ENCODE peak calls at places on chromosomes 7 and 10, in four cellular contexts. Z is left ventricle myocardium inferior, Q is foreskin fibroblast, K is right atrium auricular region. X is an unnamed sample.

GRCh38 chr7:130458256-130458655 is 17.4 kb upstream of the CEP41 start:
- DNase-seq in K (no peak), Z (no peak), Q (no peak), X (no peak)

GRCh38 chr10:21926358-21926890 is 77.1 kb downstream of the DNAJC1 start:
- DNase-seq in K (no peak), Q (no peak), Z (no peak), X (no peak)

GRCh38 chr7:1668486-1668931 is 1.6 kb upstream of the ELFN1 start:
- DNase-seq in Z (peak; percentile 49), K (no peak), Q (no peak), X (no peak)

GRCh38 chr7:92137531-92137930 is 3.3 kb upstream of the CYP51A1 start:
- DNase-seq in Q (no peak), K (no peak), Z (no peak), X (no peak)

GRCh38 chr10:17229016-17229716 is 1.1 kb downstream of the VIM start:
- DNase-seq in Z (peak; percentile 91), K (peak; percentile 95), Q (peak; percentile 94), X (peak; percentile 64)

GRCh38 chr10:95459446-95459845 is 101.7 kb downstream of the SORBS1 start:
- DNase-seq in Q (no peak), K (no peak), Z (no peak), X (no peak)

GRCh38 chr7:75842836-75843446 is 29.3 kb upstream of the CCL24 start:
- DNase-seq in K (no peak), Q (peak; percentile 88), Z (no peak), X (no peak)

GRCh38 chr7:87624628-87625027 is 3.6 kb upstream of the RUNDC3B start:
- DNase-seq in Q (no peak), Z (no peak), K (no peak), X (no peak)

GRCh38 chr10:79333513-79333912 is 13.8 kb upstream of the PPIF start:
- DNase-seq in Q (peak; percentile 66), K (no peak), Z (no peak), X (no peak)

GRCh38 chr10:132768346-132769248 is 17.4 kb downstream of the NKX6-2 start:
- DNase-seq in Z (no peak), K (no peak), Q (no peak), X (no peak)

GRCh38 chr10:80382989-80383388 is 25.4 kb upstream of the PRXL2A start:
- DNase-seq in Q (peak; percentile 9), K (no peak), Z (no peak), X (no peak)

GRCh38 chr7:121020652-121021051 is 32.1 kb downstream of the CPED1 start:
- DNase-seq in K (no peak), Q (peak; percentile 42), Z (no peak), X (no peak)

GRCh38 chr10:101011517-101012423 is 12.2 kb downstream of the LZTS2 start:
- DNase-seq in K (no peak), Z (no peak), Q (no peak), X (no peak)

GRCh38 chr10:36608251-36608650 is 517.1 kb upstream of the ANKRD30A start:
- DNase-seq in Z (no peak), Q (no peak), K (no peak), X (no peak)

GRCh38 chr10:48247680-48248079 is 26.8 kb downstream of the FRMPD2 start:
- DNase-seq in Q (no peak), K (peak; percentile 43), Z (no peak), X (no peak)

GRCh38 chr10:97174937-97175336 is 10.8 kb downstream of the SLIT1 start:
- DNase-seq in Q (no peak), K (no peak), Z (no peak), X (no peak)

GRCh38 chr7:149598721-149599308 is 101.2 kb upstream of the ZNF746 start:
- DNase-seq in Z (no peak), Q (peak; percentile 20), K (no peak), X (no peak)

GRCh38 chr7:133139350-133139749 is 57.5 kb upstream of the CHCHD3 start:
- DNase-seq in Q (peak; percentile 28), K (no peak), Z (no peak), X (no peak)

GRCh38 chr10:61197022-61197421 is 253.0 kb upstream of the RHOBTB1 start:
- DNase-seq in K (no peak), Z (no peak), Q (no peak), X (no peak)

GRCh38 chr10:47288236-47288635 is 11.8 kb upstream of the GDF10 start:
- DNase-seq in K (peak; percentile 50), Q (no peak), Z (no peak), X (no peak)

GRCh38 chr7:140506788-140507464 is 27.6 kb upstream of the MKRN1 start:
- DNase-seq in Q (peak; percentile 18), Z (peak; percentile 61), K (peak; percentile 63), X (no peak)

GRCh38 chr10:114822771-114823463 is 1.3 kb downstream of the FHIP2A start:
- DNase-seq in Z (no peak), K (no peak), Q (no peak), X (no peak)

GRCh38 chr10:11798862-11799735 is 24.1 kb upstream of the PROSER2 start:
- DNase-seq in K (no peak), Z (no peak), Q (no peak), X (no peak)

GRCh38 chr10:108184129-108184528 is 1019.6 kb upstream of the SORCS1 start:
- DNase-seq in Z (no peak), Q (no peak), K (no peak), X (no peak)

GRCh38 chr10:77428776-77429395 is 208.7 kb downstream of the KCNMA1 start:
- DNase-seq in Q (peak; percentile 64), Z (no peak), K (peak; percentile 64), X (no peak)

GRCh38 chr7:16299853-16300252 is 121.5 kb downstream of the CRPPA start:
- DNase-seq in K (no peak), Z (no peak), Q (no peak), X (no peak)

GRCh38 chr10:6211341-6212265 is 8.9 kb downstream of the PFKFB3 start:
- DNase-seq in Q (peak; percentile 59), Z (peak; percentile 61), K (no peak), X (no peak)

GRCh38 chr7:69651101-69651590 is 52.9 kb downstream of the AUTS2 start:
- DNase-seq in K (no peak), Z (no peak), Q (no peak), X (peak; percentile 44)

GRCh38 chr7:132861940-132862554 is 219.8 kb downstream of the CHCHD3 start:
- DNase-seq in K (no peak), Z (no peak), Q (no peak), X (no peak)

GRCh38 chr10:29023678-29024077 is 265.2 kb upstream of the LYZL1 start:
- DNase-seq in K (no peak), Q (no peak), Z (no peak), X (no peak)

GRCh38 chr10:50614444-50615137 is 9.2 kb downstream of the SGMS1 start:
- DNase-seq in Z (no peak), Q (no peak), K (no peak), X (no peak)
- TF ChIP-seq CTCF in Z (peak; percentile 29), Q (no peak), K (no peak), X (peak; percentile 22)

GRCh38 chr7:27132978-27133377 is 2.4 kb upstream of the HOXA4 start:
- DNase-seq in Z (no peak), K (no peak), Q (no peak), X (no peak)

GRCh38 chr7:27134392-27134791 is 3.8 kb upstream of the HOXA4 start:
- DNase-seq in K (no peak), Z (no peak), Q (peak; percentile 70), X (no peak)

GRCh38 chr7:27132214-27132613 is 1.7 kb upstream of the HOXA4 start:
- DNase-seq in K (no peak), Q (no peak), Z (no peak), X (no peak)

GRCh38 chr7:27131390-27131819 is 848 bp upstream of the HOXA4 start:
- DNase-seq in Q (no peak), Z (no peak), K (no peak), X (no peak)

GRCh38 chr7:27133409-27134157 is 3.0 kb upstream of the HOXA4 start:
- DNase-seq in K (no peak), Z (no peak), Q (no peak), X (no peak)
- TF ChIP-seq CTCF in K (no peak), Z (no peak), Q (no peak), X (no peak)

DNA sequence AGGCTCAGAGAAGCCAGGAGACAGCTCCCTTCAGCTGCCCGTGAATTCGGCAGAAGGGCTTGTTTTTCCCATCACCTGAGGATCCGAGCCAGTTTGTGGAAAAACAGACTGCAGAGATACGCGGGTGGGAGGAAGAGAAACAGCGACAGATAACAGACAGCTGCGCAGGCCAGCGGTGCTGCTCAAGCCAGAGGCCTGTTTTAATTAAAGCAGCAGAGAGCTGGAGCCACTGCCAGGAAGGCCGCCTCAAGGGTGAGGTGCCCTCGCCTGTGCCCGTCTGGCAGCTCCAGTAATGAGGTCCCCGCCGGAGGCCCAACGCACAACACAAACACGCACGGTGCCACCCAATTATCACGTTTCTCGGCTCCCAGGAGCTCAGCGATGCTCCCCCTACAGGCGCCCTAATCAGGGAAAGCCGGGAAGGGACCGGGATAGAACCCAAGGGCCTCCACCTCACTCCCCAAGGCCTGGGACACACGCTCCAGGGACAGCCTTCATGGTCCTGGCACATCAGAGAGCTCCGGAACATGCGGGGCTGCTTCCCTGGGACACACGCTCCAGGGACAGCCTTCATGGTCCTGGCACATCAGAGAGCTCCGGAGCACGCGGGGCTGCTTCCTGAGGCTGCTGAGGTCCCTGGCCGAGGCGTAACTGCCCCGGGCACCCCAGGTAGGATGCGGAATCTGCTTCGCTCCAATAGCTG is 60.6 kb upstream of the DNAAF5 start:
- DNase-seq in Z (peak; percentile 54), Q (peak; percentile 29), K (peak; percentile 66), X (no peak)
- TF ChIP-seq CTCF in Z (peak; percentile 51), Q (peak; percentile 34), K (peak; percentile 24), X (no peak)

DNA sequence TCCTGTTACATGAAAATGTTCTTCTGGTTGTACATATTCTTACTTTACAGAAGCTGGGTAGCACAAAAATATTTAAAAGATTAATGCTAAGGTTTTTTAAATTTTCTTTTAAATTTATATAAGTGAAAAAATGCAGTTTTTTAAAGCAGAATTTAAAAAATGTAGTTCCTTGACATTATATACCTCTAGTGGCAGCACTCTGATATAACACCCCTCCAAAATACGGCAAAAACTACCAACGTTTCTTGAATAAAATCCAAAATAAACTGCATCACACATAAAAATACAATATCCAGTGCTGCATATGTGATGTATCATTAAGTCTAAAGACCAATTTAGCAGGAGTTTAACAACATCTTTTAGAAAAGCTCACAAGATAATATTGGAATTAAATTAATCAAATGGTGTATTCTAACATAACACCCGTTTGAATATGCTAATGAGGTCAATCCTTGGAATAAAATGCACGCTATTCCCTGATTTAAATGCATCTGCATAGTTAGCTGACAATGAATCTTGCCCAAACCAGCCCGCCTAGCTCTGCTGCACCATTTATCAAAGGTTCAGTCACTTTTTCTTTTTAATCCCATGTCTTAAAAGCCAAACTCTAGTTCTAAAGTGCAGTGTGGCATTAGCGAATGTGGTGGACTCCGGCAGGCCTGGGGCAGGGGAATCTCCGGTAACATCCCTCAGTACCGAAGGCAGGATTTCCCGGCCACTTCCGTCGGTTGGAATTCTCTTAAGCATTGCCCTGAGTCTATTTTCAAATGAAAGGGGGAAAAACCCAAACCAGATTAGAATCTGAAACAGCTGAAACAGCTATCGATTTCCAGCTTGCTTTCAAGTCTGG is 1.2 kb downstream of the TCERG1L start:
- DNase-seq in Z (no peak), Q (no peak), K (no peak), X (no peak)
- TF ChIP-seq CTCF in Z (peak; percentile 14), Q (no peak), K (no peak), X (no peak)